ENCODE peak calls at places on chromosomes 5 and 9, in nine cellular contexts. U, F, Z, B, Y, X, N, A and P are unnamed samples.

GRCh38 chr5:138440226-138441073 is 1.6 kb downstream of the REEP2 start:
- DNase-seq in U (no peak), F (no peak), Z (no peak), B (no peak), Y (no peak), X (no peak), N (no peak), A (no peak), P (no peak)

GRCh38 chr5:36969700-36970395 is 93.3 kb downstream of the NIPBL start:
- DNase-seq in U (no peak), F (no peak), Z (no peak), B (no peak), Y (no peak), X (no peak), N (no peak), A (no peak), P (no peak)

GRCh38 chr5:14706615-14707021 is 42.1 kb downstream of the OTULIN start:
- DNase-seq in U (peak), F (no peak), Z (no peak), B (no peak), Y (no peak), X (no peak), N (no peak), A (no peak), P (peak)

GRCh38 chr9:131562032-131562959 is 17.0 kb downstream of the PRRT1B start:
- DNase-seq in U (peak), F (peak), Z (no peak), B (no peak), Y (no peak), X (no peak), N (no peak), A (no peak), P (peak)

GRCh38 chr9:21559402-21560280 is 77.5 kb upstream of the IFNE start:
- DNase-seq in U (peak), F (peak), Z (peak), B (no peak), Y (no peak), X (peak), N (no peak), A (peak), P (peak)

GRCh38 chr9:136092353-136092650 is 2.8 kb downstream of the NACC2 start:
- DNase-seq in U (no peak), F (no peak), Z (no peak), B (no peak), Y (no peak), X (no peak), N (no peak), A (no peak), P (no peak)

GRCh38 chr5:151075698-151076331 is 5.0 kb downstream of the TNIP1 start:
- DNase-seq in U (no peak), F (peak), Z (peak), B (peak), Y (no peak), X (peak), N (no peak), A (peak), P (no peak)

GRCh38 chr9:36862206-36863145 is 171.6 kb downstream of the PAX5 start:
- DNase-seq in U (peak), F (peak), Z (peak), B (no peak), Y (peak), X (peak), N (peak), A (peak), P (peak)

GRCh38 chr5:111748304-111748763 is 8.7 kb downstream of the NREP start:
- DNase-seq in U (peak), F (peak), Z (no peak), B (no peak), Y (no peak), X (no peak), N (peak), A (no peak), P (peak)

GRCh38 chr5:170393235-170393634 is 4.1 kb upstream of the KCNMB1 start:
- DNase-seq in U (no peak), F (no peak), Z (no peak), B (no peak), Y (no peak), X (no peak), N (no peak), A (no peak), P (no peak)

GRCh38 chr9:114902773-114903589 is 27.4 kb downstream of the TNFSF8 start:
- DNase-seq in U (peak), F (peak), Z (no peak), B (no peak), Y (no peak), X (no peak), N (no peak), A (no peak), P (peak)

GRCh38 chr5:102523541-102524175 is 24.9 kb upstream of the SLCO6A1 start:
- DNase-seq in U (no peak), F (no peak), Z (no peak), B (no peak), Y (no peak), X (no peak), N (no peak), A (no peak), P (no peak)

GRCh38 chr9:84146893-84147705 is 166.5 kb downstream of the RMI1 start:
- DNase-seq in U (no peak), F (no peak), Z (no peak), B (no peak), Y (no peak), X (no peak), N (no peak), A (no peak), P (no peak)

GRCh38 chr9:18849910-18850677 is 182.9 kb downstream of the SAXO1 start:
- DNase-seq in U (no peak), F (no peak), Z (no peak), B (no peak), Y (no peak), X (no peak), N (no peak), A (no peak), P (no peak)

GRCh38 chr9:133471551-133472276 is 7.2 kb downstream of the SLC2A6 start:
- DNase-seq in U (no peak), F (no peak), Z (no peak), B (no peak), Y (no peak), X (no peak), N (no peak), A (no peak), P (no peak)

GRCh38 chr5:8340739-8341344 is 471.9 kb downstream of the MTRR start:
- DNase-seq in U (peak), F (peak), Z (peak), B (no peak), Y (no peak), X (no peak), N (no peak), A (no peak), P (peak)

GRCh38 chr5:133387091-133387490 is 225.2 kb downstream of the FSTL4 start:
- DNase-seq in U (no peak), F (peak), Z (no peak), B (no peak), Y (no peak), X (no peak), N (no peak), A (no peak), P (no peak)

GRCh38 chr5:76679231-76679630 is 36.7 kb upstream of the F2R start:
- DNase-seq in U (no peak), F (no peak), Z (no peak), B (no peak), Y (no peak), X (no peak), N (no peak), A (no peak), P (peak)

GRCh38 chr9:134154262-134154701 is 10.1 kb downstream of the RNU6ATAC start:
- DNase-seq in U (no peak), F (no peak), Z (no peak), B (no peak), Y (no peak), X (no peak), N (no peak), A (no peak), P (no peak)

GRCh38 chr5:93145767-93146166 is 435.3 kb downstream of the NR2F1-AS1 start:
- DNase-seq in U (peak), F (no peak), Z (no peak), B (no peak), Y (no peak), X (no peak), N (no peak), A (no peak), P (peak)

GRCh38 chr9:119556129-119556875 is 187.1 kb upstream of the BRINP1 start:
- DNase-seq in U (peak), F (peak), Z (peak), B (peak), Y (peak), X (peak), N (no peak), A (peak), P (peak)

GRCh38 chr9:29285818-29286217 is 1712.5 kb upstream of the C9orf72 start:
- DNase-seq in U (peak), F (peak), Z (no peak), B (no peak), Y (no peak), X (no peak), N (no peak), A (no peak), P (peak)

GRCh38 chr9:17776735-17777134 is 197.9 kb downstream of the SH3GL2 start:
- DNase-seq in U (no peak), F (no peak), Z (no peak), B (no peak), Y (no peak), X (no peak), N (no peak), A (no peak), P (no peak)

GRCh38 chr5:85512896-85513295 is 1104.8 kb upstream of the COX7C start:
- DNase-seq in U (no peak), F (no peak), Z (peak), B (no peak), Y (no peak), X (no peak), N (no peak), A (no peak), P (no peak)

GRCh38 chr5:134139377-134139851 is 24.9 kb downstream of the TCF7 start:
- DNase-seq in U (no peak), F (no peak), Z (no peak), B (peak), Y (no peak), X (peak), N (no peak), A (no peak), P (no peak)

GRCh38 chr5:1187234-1187949 is 14.0 kb upstream of the SLC6A19 start:
- DNase-seq in U (no peak), F (no peak), Z (no peak), B (peak), Y (no peak), X (no peak), N (no peak), A (no peak), P (no peak)

GRCh38 chr9:27203783-27204182 is 93.2 kb downstream of the EQTN start:
- DNase-seq in U (no peak), F (no peak), Z (no peak), B (no peak), Y (no peak), X (no peak), N (no peak), A (no peak), P (no peak)

GRCh38 chr9:114888599-114888998 is 41.8 kb downstream of the TNFSF8 start:
- DNase-seq in U (no peak), F (no peak), Z (no peak), B (no peak), Y (no peak), X (no peak), N (no peak), A (no peak), P (no peak)

GRCh38 chr5:56170557-56170956 is 62.6 kb downstream of the ANKRD55 start:
- DNase-seq in U (peak), F (no peak), Z (no peak), B (no peak), Y (no peak), X (peak), N (no peak), A (no peak), P (peak)

GRCh38 chr5:10301266-10301665 is 6.4 kb downstream of the CMBL start:
- DNase-seq in U (no peak), F (peak), Z (no peak), B (no peak), Y (no peak), X (no peak), N (no peak), A (peak), P (no peak)

GRCh38 chr9:106892632-106893031 is 29.7 kb downstream of the ZNF462 start:
- DNase-seq in U (peak), F (peak), Z (peak), B (peak), Y (peak), X (no peak), N (peak), A (no peak), P (peak)

GRCh38 chr5:121968910-121969607 is 7.3 kb downstream of the SRFBP1 start:
- DNase-seq in U (peak), F (peak), Z (peak), B (no peak), Y (peak), X (no peak), N (peak), A (no peak), P (peak)

GRCh38 chr5:51371052-51371451 is 12.2 kb upstream of the ISL1 start:
- DNase-seq in U (no peak), F (no peak), Z (no peak), B (no peak), Y (no peak), X (no peak), N (no peak), A (no peak), P (no peak)

GRCh38 chr5:169762338-169763095 is 125.4 kb downstream of the DOCK2 start:
- DNase-seq in U (peak), F (peak), Z (no peak), B (no peak), Y (no peak), X (no peak), N (no peak), A (no peak), P (peak)

DNA sequence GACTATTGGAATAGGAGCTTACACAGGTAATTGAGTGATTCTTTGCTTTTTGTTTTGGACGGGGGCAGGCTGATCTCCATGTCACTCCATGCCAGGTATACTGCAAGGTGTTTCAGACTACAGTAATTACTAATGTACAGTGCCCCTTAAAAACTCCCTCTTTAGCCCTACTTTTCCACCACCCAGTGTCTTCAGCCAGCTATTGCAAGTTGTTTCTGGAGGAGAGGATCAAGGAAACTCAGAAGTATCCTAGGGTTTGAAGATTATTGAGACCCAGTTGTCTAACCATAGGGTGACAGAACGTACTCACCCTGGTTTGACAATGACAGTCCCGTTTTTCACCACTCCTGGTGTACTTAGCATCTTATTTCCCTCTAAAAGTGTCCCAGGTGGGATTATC is 13.4 kb downstream of the CFAP95 start:
- DNase-seq in U (no peak), F (no peak), Z (no peak), B (no peak), Y (no peak), X (no peak), N (no peak), A (no peak), P (no peak)
- TF ChIP-seq CTCF in U (no peak), F (no peak), Z (no peak), B (no peak), Y (no peak), X (no peak), N (peak), A (no peak), P (no peak)

DNA sequence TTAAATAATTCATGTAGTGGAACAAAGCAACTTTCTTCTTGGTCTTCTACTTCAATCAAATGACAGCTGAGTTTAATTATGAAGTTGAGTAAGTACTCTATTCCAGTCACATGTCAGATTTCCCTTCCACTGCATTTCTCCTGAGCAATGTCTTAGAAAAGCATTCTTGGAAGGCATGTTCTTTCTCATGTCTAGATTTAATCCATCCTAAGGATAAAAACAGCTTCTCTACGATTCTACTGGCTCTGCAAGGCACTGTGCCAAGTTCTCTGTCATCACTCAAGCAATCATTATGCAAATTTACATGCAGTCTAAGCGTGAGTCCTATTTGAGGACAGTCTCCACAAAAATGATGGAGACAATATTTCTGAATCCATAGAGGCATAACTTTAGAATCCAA is 142.4 kb downstream of the YIPF5 start:
- DNase-seq in U (peak), F (peak), Z (peak), B (no peak), Y (no peak), X (no peak), N (no peak), A (no peak), P (peak)
- H3K4me3 ChIP-seq in U (no peak), F (no peak), Z (no peak), B (no peak), Y (no peak), X (no peak), N (no peak), A (no peak), P (no peak)

GRCh38 chr5:141393267-141393666 is 834 bp downstream of the PCDHGA8 start:
- DNase-seq in U (no peak), F (no peak), Z (no peak), B (no peak), Y (no peak), X (no peak), N (no peak), A (no peak), P (no peak)

GRCh38 chr5:141389153-141390042 is 1.9 kb downstream of the PCDHGB4 start:
- DNase-seq in U (no peak), F (no peak), Z (no peak), B (no peak), Y (no peak), X (no peak), N (no peak), A (no peak), P (no peak)

GRCh38 chr5:141388661-141389060 is 1.2 kb downstream of the PCDHGB4 start:
- DNase-seq in U (no peak), F (no peak), Z (no peak), B (no peak), Y (no peak), X (no peak), N (no peak), A (no peak), P (no peak)

GRCh38 chr5:141398608-141399007 is 861 bp downstream of the PCDHGB5 start:
- DNase-seq in U (no peak), F (no peak), Z (no peak), B (no peak), Y (no peak), X (no peak), N (no peak), A (no peak), P (no peak)

GRCh38 chr5:141392429-141393198 is at the start of gene PCDHGA8:
- DNase-seq in U (no peak), F (no peak), Z (no peak), B (no peak), Y (no peak), X (no peak), N (peak), A (no peak), P (peak)
- TF ChIP-seq CTCF in U (peak), F (no peak), Z (no peak), B (no peak), Y (peak), X (no peak), N (peak), A (no peak), P (peak)

GRCh38 chr9:113621309-113621791 is 157.8 kb downstream of the RGS3 start:
- DNase-seq in U (peak), F (no peak), Z (peak), B (no peak), Y (no peak), X (peak), N (no peak), A (no peak), P (peak)
- H3K4me3 ChIP-seq in U (no peak), F (no peak), Z (no peak), B (no peak), Y (no peak), X (no peak), N (peak), A (no peak), P (no peak)

GRCh38 chr9:4315582-4316215 is 15.8 kb upstream of the GLIS3 start:
- DNase-seq in U (peak), F (peak), Z (peak), B (peak), Y (no peak), X (peak), N (peak), A (peak), P (peak)
- TF ChIP-seq CTCF in U (peak), F (peak), Z (peak), B (peak), Y (peak), X (peak), N (peak), A (peak), P (peak)